ENCODE peak calls at places on chromosomes 11 and 22, in nine cellular contexts. L is stomach, I is astrocyte of the spinal cord, Z is fibroblast of lung, T is SK-N-SH, X is A549, B is neural progenitor cell, C is GM23338, A is AG09319. N is an unnamed sample.

GRCh38 chr11:47004595-47005033 is 68.1 kb downstream of the CSTPP1 start:
- DNase-seq in L (peak), A (peak), B (no peak), Z (peak), I (peak), X (peak), C (no peak), T (peak), N (no peak)

GRCh38 chr11:117604349-117604995 is 192.5 kb downstream of the DSCAML1 start:
- DNase-seq in L (no peak), C (no peak), B (no peak), X (no peak), A (no peak), T (no peak), Z (peak), I (no peak), N (no peak)

GRCh38 chr11:43943357-43943930 is 1.0 kb downstream of the C11orf96 start:
- DNase-seq in B (peak), Z (no peak), A (no peak), C (no peak), T (no peak), X (no peak), L (no peak), I (no peak), N (no peak)

GRCh38 chr11:6488831-6489230 is 7.5 kb downstream of the TIMM10B start:
- DNase-seq in B (no peak), A (no peak), Z (no peak), I (no peak), T (no peak), C (no peak), L (no peak), X (no peak), N (no peak)

GRCh38 chr11:110797453-110797852 is 85.2 kb upstream of the ARHGAP20 start:
- DNase-seq in X (no peak), C (no peak), T (no peak), A (no peak), I (peak), L (no peak), B (no peak), Z (no peak), N (peak)

GRCh38 chr22:39908737-39909136 is 7.9 kb downstream of the GRAP2 start:
- DNase-seq in I (peak), Z (no peak), L (no peak), C (no peak), T (no peak), A (no peak), X (no peak), B (no peak), N (no peak)

GRCh38 chr11:113697798-113698407 is 8.2 kb downstream of the TMPRSS5 start:
- DNase-seq in L (no peak), T (no peak), X (no peak), C (no peak), B (no peak), A (no peak), Z (no peak), I (no peak), N (no peak)

GRCh38 chr11:130813196-130813595 is 103.1 kb downstream of the SNX19 start:
- DNase-seq in Z (no peak), B (no peak), I (no peak), L (no peak), X (no peak), A (no peak), C (no peak), T (no peak), N (no peak)

GRCh38 chr11:17770048-17770652 is 35.6 kb downstream of the KCNC1 start:
- DNase-seq in I (no peak), X (peak), T (peak), Z (no peak), C (peak), B (no peak), A (no peak), L (peak), N (no peak)
- TF ChIP-seq CTCF in I (no peak), X (no peak), T (peak), Z (no peak), C (peak), B (peak), A (no peak), L (no peak), N (no peak)

DNA sequence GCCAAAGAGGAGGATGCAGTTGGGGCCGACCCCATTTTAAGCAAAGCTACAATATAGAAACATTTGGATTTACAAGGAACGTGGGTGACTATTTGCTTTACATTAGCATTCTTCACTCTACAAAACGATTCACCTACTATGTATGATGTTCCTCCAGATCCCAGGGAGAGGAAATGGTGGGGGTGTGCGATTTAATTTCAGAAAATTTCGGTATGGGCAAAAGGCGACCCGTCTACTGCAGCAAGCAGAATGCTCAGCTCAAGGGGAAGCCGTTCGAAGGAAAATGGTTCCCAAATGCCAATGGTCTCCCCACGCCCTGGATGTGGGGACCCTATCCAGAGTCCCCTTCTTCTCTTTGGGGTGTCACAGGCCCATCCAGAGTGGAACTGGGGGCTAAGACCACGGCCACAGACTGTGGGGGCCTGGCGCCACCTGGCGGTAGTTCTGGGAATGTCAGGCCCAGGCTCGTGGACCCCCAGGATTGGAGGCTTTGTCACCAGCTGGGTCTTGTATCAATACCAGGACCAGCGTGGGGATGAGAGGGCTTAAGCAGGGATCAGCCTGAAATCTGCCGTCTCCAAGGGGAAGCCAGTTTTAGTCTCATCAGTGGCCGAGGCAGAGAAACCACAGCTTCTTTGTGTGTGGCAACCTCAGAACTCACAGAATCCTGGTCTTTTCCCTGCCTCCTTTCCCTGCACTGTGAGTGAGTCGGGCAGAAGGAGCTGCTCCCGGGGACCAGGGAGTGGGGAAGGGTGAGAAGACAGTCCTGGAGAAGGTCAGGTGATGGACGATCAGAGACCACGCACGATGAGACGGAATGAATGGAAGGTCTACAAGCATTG is 8.3 kb downstream of the LRRC10B start:
- DNase-seq in I (peak), Z (peak), X (peak), L (peak), B (peak), C (peak), T (peak), A (no peak), N (peak)
- TF ChIP-seq CTCF in I (peak), Z (peak), X (peak), L (peak), B (peak), C (peak), T (peak), A (peak), N (peak)

DNA sequence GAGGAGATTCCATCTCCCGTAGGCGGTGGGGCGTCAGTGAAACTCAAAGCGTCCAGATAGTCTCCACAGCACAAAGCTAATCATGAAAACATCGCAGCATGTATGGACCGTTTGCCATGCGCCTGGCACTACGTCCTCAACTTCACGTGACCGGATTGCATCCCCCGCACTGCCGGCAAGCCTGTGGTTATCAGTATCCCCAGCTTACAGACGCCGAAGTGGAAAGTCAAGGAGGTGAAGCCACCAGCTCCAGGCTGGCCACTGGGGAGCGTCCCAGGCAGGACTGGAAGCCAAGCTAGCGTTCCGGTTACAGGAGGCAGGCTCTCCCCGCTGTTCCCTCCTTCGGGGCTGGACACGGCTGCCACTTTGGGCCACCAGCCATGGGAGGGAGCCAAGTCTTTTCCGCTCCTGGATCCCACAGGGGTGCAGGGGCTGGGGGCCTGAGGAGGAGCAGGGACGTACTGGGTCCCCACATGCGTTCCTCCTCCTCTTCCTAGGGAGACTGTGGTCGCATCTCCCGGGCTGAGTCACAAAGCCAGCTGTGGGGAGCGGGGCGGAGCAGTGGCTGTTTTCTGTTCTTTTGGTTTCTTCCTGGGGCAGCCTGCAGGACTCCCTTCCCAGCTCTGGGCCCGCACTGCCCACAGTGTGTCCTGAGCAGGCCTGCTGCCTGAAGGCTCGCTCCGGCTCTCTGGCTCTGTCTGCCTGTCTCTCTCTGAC is 4.3 kb upstream of the OSBPL5 start:
- DNase-seq in T (no peak), A (no peak), Z (peak), C (peak), I (peak), L (peak), B (peak), X (peak), N (no peak)
- TF ChIP-seq CTCF in T (no peak), A (peak), Z (peak), C (peak), I (no peak), L (no peak), B (no peak), X (no peak), N (no peak)

GRCh38 chr11:134330611-134331564 is 900 bp upstream of the GLB1L2 start:
- DNase-seq in Z (no peak), X (no peak), B (peak), T (no peak), A (no peak), L (no peak), C (peak), I (no peak), N (no peak)

GRCh38 chr11:134333312-134333711 is 1.5 kb downstream of the GLB1L2 start:
- DNase-seq in A (no peak), T (no peak), C (no peak), I (no peak), L (no peak), B (no peak), X (no peak), Z (no peak), N (no peak)

GRCh38 chr11:134332782-134333181 is 994 bp downstream of the GLB1L2 start:
- DNase-seq in I (no peak), A (no peak), Z (no peak), B (no peak), C (no peak), L (no peak), T (no peak), X (no peak), N (no peak)

GRCh38 chr11:134331565-134332188 is at the start of gene GLB1L2:
- DNase-seq in I (no peak), T (peak), Z (peak), B (peak), X (peak), A (no peak), L (peak), C (peak), N (peak)

GRCh38 chr11:134332189-134332631 is 422 bp downstream of the GLB1L2 start:
- DNase-seq in C (peak), X (no peak), A (no peak), T (peak), B (peak), I (no peak), L (no peak), Z (no peak), N (no peak)
- TF ChIP-seq CTCF in C (peak), X (no peak), A (no peak), T (no peak), B (peak), I (no peak), L (no peak), Z (no peak), N (no peak)

GRCh38 chr22:19912236-19912999 is 29.2 kb upstream of the COMT start:
- DNase-seq in Z (no peak), A (no peak), C (peak), B (peak), L (peak), T (no peak), I (no peak), X (no peak), N (no peak)
- TF ChIP-seq CTCF in Z (peak), A (no peak), C (peak), B (peak), L (no peak), T (no peak), I (peak), X (no peak), N (no peak)

GRCh38 chr11:68341557-68342458 is 29.4 kb downstream of the LRP5 start:
- DNase-seq in B (no peak), I (no peak), A (no peak), Z (no peak), L (no peak), C (no peak), X (no peak), T (peak), N (no peak)
- TF ChIP-seq CTCF in B (peak), I (peak), A (no peak), Z (peak), L (no peak), C (no peak), X (no peak), T (no peak), N (no peak)

GRCh38 chr11:132116516-132116915 is 746.1 kb downstream of the NTM start:
- DNase-seq in Z (no peak), A (no peak), X (no peak), L (no peak), B (no peak), I (no peak), T (no peak), C (no peak), N (no peak)

GRCh38 chr11:132111781-132112380 is 741.5 kb downstream of the NTM start:
- DNase-seq in X (no peak), C (no peak), Z (peak), T (no peak), L (no peak), I (peak), A (peak), B (no peak), N (no peak)

GRCh38 chr11:132114743-132115142 is 744.3 kb downstream of the NTM start:
- DNase-seq in A (no peak), C (no peak), I (no peak), L (no peak), B (no peak), T (no peak), X (no peak), Z (no peak), N (no peak)

GRCh38 chr11:132115454-132115853 is 745.0 kb downstream of the NTM start:
- DNase-seq in C (peak), A (no peak), X (no peak), T (no peak), I (peak), B (no peak), Z (peak), L (no peak), N (no peak)

DNA sequence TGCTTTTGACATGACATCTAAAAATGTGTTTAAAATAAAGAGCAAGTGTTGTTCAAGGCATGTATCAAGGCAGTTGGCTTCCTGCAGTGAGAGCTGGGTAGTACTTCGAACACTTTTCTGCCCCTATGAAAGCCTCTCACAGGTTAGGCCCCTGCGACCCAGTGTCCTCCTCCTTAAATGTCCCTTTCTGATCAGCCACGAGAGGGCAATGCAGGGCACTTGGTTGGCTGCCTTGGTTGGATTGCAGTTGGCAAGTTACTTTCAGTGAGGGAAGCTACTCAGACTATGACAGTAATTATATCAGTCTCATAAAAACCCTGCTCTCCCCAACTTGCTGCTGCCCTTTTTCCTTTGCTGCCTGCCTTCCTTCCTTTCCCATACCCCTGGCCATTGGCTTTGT is 743.8 kb downstream of the NTM start:
- DNase-seq in B (peak), T (peak), A (no peak), X (peak), Z (no peak), C (peak), L (peak), I (no peak), N (no peak)
- TF ChIP-seq CTCF in B (peak), T (peak), A (peak), X (no peak), Z (peak), C (peak), L (peak), I (peak), N (peak)

GRCh38 chr11:37141707-37142106 is 543.7 kb upstream of the RAG2 start:
- DNase-seq in I (no peak), A (no peak), Z (no peak), X (no peak), B (no peak), C (no peak), T (no peak), L (no peak), N (no peak)
- TF ChIP-seq CTCF in I (no peak), A (no peak), Z (no peak), X (no peak), B (peak), C (no peak), T (no peak), L (no peak), N (no peak)